ENCODE peak calls at places on chromosomes 11 and 22, in five cellular contexts. J, D, U, G and Y are unnamed samples.
A peak's percentile ranks its signal among the peaks of the same experiment; 100 is the strongest.

GRCh38 chr11:77580712-77581337 is 8.9 kb upstream of the AQP11 start:
- DNase-seq in J (no peak), D (peak; percentile 21), U (no peak), G (peak; percentile 15), Y (no peak)

GRCh38 chr11:2380807-2381350 is 3.8 kb downstream of the CD81 start:
- DNase-seq in J (no peak), D (no peak), U (no peak), G (peak; percentile 79), Y (peak; percentile 80)

GRCh38 chr22:49632199-49633009 is 195.3 kb downstream of the BRD1 start:
- DNase-seq in J (peak; percentile 33), D (peak; percentile 28), U (peak; percentile 80), G (peak; percentile 67), Y (peak; percentile 81)

GRCh38 chr11:76260296-76260695 is 54.0 kb upstream of the WNT11 start:
- DNase-seq in J (no peak), D (no peak), U (no peak), G (no peak), Y (no peak)

GRCh38 chr11:78717031-78717430 is 142.4 kb upstream of the NARS2 start:
- DNase-seq in J (no peak), D (no peak), U (no peak), G (no peak), Y (no peak)

GRCh38 chr22:29784451-29785361 is 17.5 kb downstream of the UQCR10 start:
- DNase-seq in J (no peak), D (peak; percentile 18), U (no peak), G (peak; percentile 71), Y (no peak)

GRCh38 chr22:25754527-25755202 is 12.7 kb downstream of the MYO18B start:
- DNase-seq in J (peak; percentile 96), D (peak; percentile 80), U (no peak), G (peak; percentile 85), Y (peak; percentile 92)

GRCh38 chr11:108569896-108570295 is 23.7 kb downstream of the EXPH5 start:
- DNase-seq in J (no peak), D (no peak), U (no peak), G (no peak), Y (no peak)

GRCh38 chr22:19962909-19963806 is 21.5 kb upstream of the TXNRD2 start:
- DNase-seq in J (peak; percentile 44), D (peak; percentile 58), U (peak; percentile 92), G (no peak), Y (peak; percentile 40)

GRCh38 chr11:126246636-126247035 is 22.1 kb downstream of the SRPRA start:
- DNase-seq in J (peak; percentile 36), D (peak; percentile 59), U (no peak), G (peak; percentile 57), Y (no peak)

GRCh38 chr11:73321342-73322110 is 13.4 kb downstream of the ARHGEF17 start:
- DNase-seq in J (peak; percentile 54), D (peak; percentile 84), U (no peak), G (peak; percentile 78), Y (peak; percentile 77)

GRCh38 chr11:33684003-33684715 is 16.5 kb downstream of the C11orf91 start:
- DNase-seq in J (no peak), D (no peak), U (no peak), G (no peak), Y (no peak)

GRCh38 chr11:97684486-97685439 is 1295.0 kb downstream of the JRKL start:
- DNase-seq in J (no peak), D (no peak), U (no peak), G (peak; percentile 26), Y (no peak)

GRCh38 chr11:76658651-76659650 is 11.6 kb downstream of the LRRC32 start:
- DNase-seq in J (no peak), D (no peak), U (peak; percentile 19), G (no peak), Y (no peak)

GRCh38 chr11:8086001-8086479 is 5.0 kb downstream of the TUB start:
- DNase-seq in J (no peak), D (peak; percentile 19), U (no peak), G (no peak), Y (no peak)

GRCh38 chr11:83047515-83048225 is 24.0 kb downstream of the RAB30 start:
- DNase-seq in J (no peak), D (peak; percentile 65), U (no peak), G (no peak), Y (no peak)

GRCh38 chr22:35104491-35104890 is 38.5 kb downstream of the ISX start:
- DNase-seq in J (no peak), D (no peak), U (no peak), G (no peak), Y (no peak)

GRCh38 chr11:72848846-72849466 is 34.7 kb downstream of the ATG16L2 start:
- DNase-seq in J (no peak), D (peak; percentile 60), U (peak; percentile 46), G (peak; percentile 48), Y (no peak)

DNA sequence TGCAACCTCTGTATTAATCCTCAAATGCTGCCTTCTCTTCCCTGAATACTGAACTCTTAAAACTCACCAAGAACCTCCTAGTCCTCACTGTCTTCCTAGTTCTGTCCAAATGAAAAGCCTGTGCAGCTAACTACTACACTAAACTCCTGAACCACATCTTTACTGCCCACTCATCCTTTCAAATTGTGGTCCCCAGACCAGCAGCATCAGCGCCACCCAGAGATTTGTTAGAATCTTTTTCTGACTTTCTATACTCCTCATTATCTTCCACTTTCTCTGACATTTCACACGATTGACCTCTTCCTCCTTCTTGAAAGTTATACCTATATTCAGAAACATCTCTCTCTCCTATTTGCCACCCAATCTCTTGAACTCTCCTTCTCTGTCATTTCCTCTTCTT is 461.3 kb downstream of the DLG2 start:
- DNase-seq in J (no peak), D (no peak), U (no peak), G (no peak), Y (no peak)
- TF ChIP-seq CTCF in J (no peak), D (no peak), U (peak; percentile 11), G (no peak), Y (no peak)

GRCh38 chr22:40178417-40179409 is 988 bp downstream of the TNRC6B start:
- DNase-seq in J (peak; percentile 31), D (peak; percentile 57), U (peak; percentile 37), G (peak; percentile 59), Y (no peak)
- H3K27ac ChIP-seq in J (peak overlapping the region; percentile 86), D (peak overlapping the region; percentile 20), U (peak overlapping the region; percentile 85), G (peak overlapping the region; percentile 92), Y (peak overlapping the region; percentile 78)

GRCh38 chr11:116219171-116219635 is 553.6 kb downstream of the BUD13 start:
- DNase-seq in J (no peak), D (no peak), U (no peak), G (no peak), Y (no peak)

GRCh38 chr11:116211166-116211565 is 561.6 kb downstream of the BUD13 start:
- DNase-seq in J (no peak), D (no peak), U (no peak), G (no peak), Y (no peak)

GRCh38 chr11:116217006-116217405 is 555.8 kb downstream of the BUD13 start:
- DNase-seq in J (peak; percentile 49), D (peak; percentile 45), U (no peak), G (peak; percentile 58), Y (no peak)

GRCh38 chr11:116217441-116217840 is 555.3 kb downstream of the BUD13 start:
- DNase-seq in J (no peak), D (no peak), U (no peak), G (no peak), Y (no peak)

GRCh38 chr11:116215471-116216113 is 557.2 kb downstream of the BUD13 start:
- DNase-seq in J (no peak), D (no peak), U (peak; percentile 71), G (no peak), Y (no peak)
- TF ChIP-seq CTCF in J (peak; percentile 13), D (no peak), U (peak; percentile 78), G (peak; percentile 15), Y (no peak)

DNA sequence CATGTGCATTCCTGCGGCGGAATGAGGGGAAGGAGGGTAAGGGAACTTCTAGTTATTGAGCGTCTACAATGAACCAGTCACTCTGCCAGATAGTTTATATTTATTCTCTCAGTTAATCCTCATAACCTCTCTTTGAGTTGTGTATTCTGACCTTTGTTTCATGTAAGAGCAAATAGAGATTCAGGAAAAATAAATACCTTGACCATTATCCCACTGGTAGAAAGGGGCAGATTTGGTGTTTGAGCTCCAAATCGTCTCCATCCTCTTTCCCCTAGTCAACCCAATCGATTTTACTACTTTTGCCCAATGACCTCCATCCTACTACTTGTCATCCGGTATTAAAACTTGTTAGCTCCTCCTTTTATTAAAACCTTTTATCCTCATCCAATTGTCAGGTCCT is 157.1 kb upstream of the SESN3 start:
- DNase-seq in J (no peak), D (no peak), U (no peak), G (no peak), Y (no peak)
- H3K27ac ChIP-seq in J (no peak overlapping the region), D (no peak overlapping the region), U (no peak overlapping the region), G (no peak overlapping the region), Y (no peak overlapping the region)

DNA sequence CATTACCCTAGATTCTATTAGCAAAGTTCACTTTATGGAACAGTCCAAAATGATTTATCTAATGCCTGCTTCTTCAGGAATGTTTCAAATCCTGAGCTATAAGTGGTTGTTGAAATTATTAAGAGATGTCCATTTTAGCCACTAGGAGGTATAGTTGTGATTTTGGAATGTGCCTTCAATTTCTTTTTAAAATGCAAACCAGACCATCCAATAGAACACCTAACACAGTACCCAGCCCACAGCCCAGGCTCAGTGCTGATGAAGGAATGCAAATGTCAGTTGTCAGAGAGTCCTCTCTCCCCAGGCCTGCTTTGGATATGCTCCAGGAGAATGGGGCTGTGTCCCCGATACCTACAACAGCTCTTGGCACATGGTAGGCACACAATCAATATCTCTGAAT is 85.8 kb upstream of the E2F8 start:
- DNase-seq in J (no peak), D (peak; percentile 29), U (no peak), G (peak; percentile 58), Y (no peak)
- TF ChIP-seq CTCF in J (peak; percentile 19), D (peak; percentile 52), U (no peak), G (peak; percentile 45), Y (peak; percentile 14)

GRCh38 chr11:65438257-65439151 is 15.9 kb downstream of the NEAT1 start:
- DNase-seq in J (no peak), D (peak; percentile 40), U (no peak), G (no peak), Y (no peak)
- H3K27ac ChIP-seq in J (peak overlapping the region; percentile 4), D (no peak overlapping the region), U (no peak overlapping the region), G (no peak overlapping the region), Y (peak overlapping the region; percentile 9)

GRCh38 chr22:38941488-38941987 is 15.9 kb upstream of the APOBEC3A start:
- DNase-seq in J (no peak), D (no peak), U (no peak), G (no peak), Y (no peak)

GRCh38 chr22:38942702-38943101 is 14.7 kb upstream of the APOBEC3A start:
- DNase-seq in J (no peak), D (no peak), U (no peak), G (no peak), Y (no peak)

GRCh38 chr22:38944653-38945052 is 12.8 kb upstream of the APOBEC3A start:
- DNase-seq in J (no peak), D (no peak), U (no peak), G (no peak), Y (no peak)

GRCh38 chr22:38943882-38944281 is 13.5 kb upstream of the APOBEC3A start:
- DNase-seq in J (no peak), D (no peak), U (no peak), G (no peak), Y (no peak)

DNA sequence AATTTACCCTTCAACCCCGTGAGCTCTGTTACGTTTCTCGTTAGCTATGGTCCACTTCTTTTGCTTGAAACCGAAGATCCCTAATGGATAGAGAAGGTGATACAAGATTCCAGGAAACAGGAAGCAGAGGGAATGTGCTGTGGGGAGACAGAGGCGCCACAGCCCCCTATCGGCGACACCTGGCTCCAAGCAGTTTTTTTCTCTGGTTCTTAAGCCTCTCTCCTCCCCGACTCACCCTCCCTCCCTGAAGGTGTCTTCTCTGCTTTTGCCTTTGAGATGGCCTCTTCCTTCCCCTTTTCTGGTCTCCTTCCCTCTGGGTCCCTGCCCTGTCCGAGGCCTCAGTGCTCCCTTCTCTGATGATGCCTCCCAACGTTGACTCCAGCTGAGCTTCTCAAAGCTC is 14.2 kb upstream of the APOBEC3A start:
- DNase-seq in J (no peak), D (no peak), U (peak; percentile 52), G (no peak), Y (no peak)
- TF ChIP-seq CTCF in J (peak; percentile 11), D (no peak), U (peak; percentile 54), G (peak; percentile 17), Y (no peak)